ENCODE peak calls at places on chromosomes 3 and 15, in ten cellular contexts. I is pancreas; A is PC-3; T is fibroblast of lung; V is PC-9; S is hepatocyte; Z is CD4-positive, CD25-positive, alpha-beta regulatory T cell; Q is lung; Y is CD4-positive, alpha-beta memory T cell; O is GM23248. E is an unnamed sample. For H3K27me3, the result is how much of the 10 kb centered on the place peaks cover.

GRCh38 chr15:70561885-70562284 is 201.5 kb downstream of the UACA start:
- DNase-seq in I (no peak), A (no peak), T (no peak), V (no peak), S (no peak), Z (no peak), Q (no peak), Y (no peak), O (no peak), E (no peak)

GRCh38 chr3:58153371-58153770 is 57.4 kb downstream of the DNASE1L3 start:
- DNase-seq in I (no peak), A (no peak), T (no peak), V (no peak), S (no peak), Z (no peak), Q (no peak), Y (no peak), O (no peak), E (no peak)

GRCh38 chr3:127628426-127628787 is 578 bp upstream of the PODXL2 start:
- DNase-seq in I (no peak), A (no peak), T (no peak), V (no peak), S (no peak), Z (no peak), Q (no peak), Y (no peak), O (no peak), E (no peak)

GRCh38 chr15:36888018-36888992 is 212.0 kb downstream of the MEIS2 start:
- DNase-seq in I (no peak), A (no peak), T (peak), V (no peak), S (no peak), Z (no peak), Q (no peak), Y (no peak), O (peak), E (no peak)

GRCh38 chr15:57607570-57608000 is 15.9 kb downstream of the MYZAP start:
- DNase-seq in I (no peak), A (peak), T (peak), V (peak), S (peak), Z (no peak), Q (peak), Y (no peak), O (peak), E (no peak)

GRCh38 chr15:32029862-32030781 is at the start of gene CHRNA7:
- DNase-seq in I (peak), A (peak), T (peak), V (no peak), S (peak), Z (no peak), Q (peak), Y (no peak), O (peak), E (no peak)

GRCh38 chr15:73127302-73127936 is 75.2 kb downstream of the NEO1 start:
- DNase-seq in I (no peak), A (peak), T (peak), V (no peak), S (peak), Z (no peak), Q (no peak), Y (peak), O (peak), E (no peak)

GRCh38 chr3:172266103-172266502 is 182.2 kb downstream of the GHSR start:
- DNase-seq in I (no peak), A (no peak), T (no peak), V (no peak), S (no peak), Z (no peak), Q (no peak), Y (no peak), O (no peak), E (no peak)

GRCh38 chr3:134795776-134796312 is 784 bp downstream of the EPHB1 start:
- DNase-seq in I (no peak), A (no peak), T (peak), V (no peak), S (peak), Z (no peak), Q (peak), Y (no peak), O (peak), E (no peak)

GRCh38 chr15:92098869-92099268 is 245.4 kb downstream of the SLCO3A1 start:
- DNase-seq in I (no peak), A (no peak), T (no peak), V (no peak), S (no peak), Z (no peak), Q (peak), Y (no peak), O (no peak), E (no peak)

GRCh38 chr3:175357758-175358157 is 498.6 kb downstream of the NAALADL2 start:
- DNase-seq in I (no peak), A (no peak), T (no peak), V (no peak), S (no peak), Z (no peak), Q (no peak), Y (no peak), O (no peak), E (no peak)

GRCh38 chr3:69665026-69665739 is 74.1 kb upstream of the MITF start:
- DNase-seq in I (peak), A (peak), T (peak), V (peak), S (peak), Z (no peak), Q (peak), Y (no peak), O (peak), E (no peak)

GRCh38 chr15:73677146-73677607 is 7.0 kb upstream of the CD276 start:
- DNase-seq in I (peak), A (peak), T (peak), V (peak), S (peak), Z (peak), Q (peak), Y (peak), O (peak), E (peak)

GRCh38 chr15:29904731-29905417 is 82.6 kb upstream of the TJP1 start:
- DNase-seq in I (no peak), A (no peak), T (peak), V (no peak), S (no peak), Z (no peak), Q (no peak), Y (no peak), O (peak), E (no peak)

GRCh38 chr15:92586930-92587329 is 68.6 kb downstream of the FAM174B start:
- DNase-seq in I (no peak), A (no peak), T (no peak), V (no peak), S (no peak), Z (no peak), Q (no peak), Y (no peak), O (no peak), E (no peak)

GRCh38 chr15:83166830-83167229 is 40.8 kb downstream of the HDGFL3 start:
- DNase-seq in I (no peak), A (no peak), T (no peak), V (no peak), S (no peak), Z (no peak), Q (no peak), Y (no peak), O (no peak), E (no peak)

GRCh38 chr15:35630570-35630969 is 84.6 kb upstream of the DPH6 start:
- DNase-seq in I (no peak), A (no peak), T (peak), V (peak), S (peak), Z (no peak), Q (no peak), Y (no peak), O (peak), E (no peak)

GRCh38 chr15:74265046-74265639 is 29.0 kb downstream of the CCDC33 start:
- DNase-seq in I (no peak), A (peak), T (peak), V (peak), S (peak), Z (no peak), Q (no peak), Y (no peak), O (peak), E (no peak)

GRCh38 chr3:41961750-41962679 is at the start of gene ULK4:
- DNase-seq in I (peak), A (peak), T (peak), V (peak), S (peak), Z (peak), Q (peak), Y (peak), O (peak), E (peak)

GRCh38 chr3:71486831-71487230 is 96.7 kb downstream of the FOXP1 start:
- DNase-seq in I (no peak), A (no peak), T (no peak), V (no peak), S (no peak), Z (peak), Q (no peak), Y (no peak), O (no peak), E (peak)

GRCh38 chr3:67414740-67415139 is 239.7 kb downstream of the SUCLG2 start:
- DNase-seq in I (no peak), A (no peak), T (no peak), V (no peak), S (no peak), Z (no peak), Q (no peak), Y (no peak), O (no peak), E (no peak)

GRCh38 chr3:177724020-177724638 is 526.8 kb upstream of the TBL1XR1 start:
- DNase-seq in I (no peak), A (no peak), T (no peak), V (no peak), S (no peak), Z (no peak), Q (peak), Y (no peak), O (no peak), E (no peak)

GRCh38 chr15:41969851-41970431 is 2.4 kb downstream of the EHD4 start:
- DNase-seq in I (no peak), A (peak), T (peak), V (no peak), S (no peak), Z (peak), Q (no peak), Y (peak), O (no peak), E (peak)

GRCh38 chr3:113261996-113262665 is 50.8 kb downstream of the BOC start:
- DNase-seq in I (no peak), A (no peak), T (peak), V (no peak), S (no peak), Z (no peak), Q (no peak), Y (no peak), O (peak), E (no peak)

GRCh38 chr3:71416868-71417267 is 166.7 kb downstream of the FOXP1 start:
- DNase-seq in I (no peak), A (peak), T (peak), V (no peak), S (no peak), Z (peak), Q (no peak), Y (peak), O (no peak), E (no peak)

GRCh38 chr3:4841225-4841624 is 138.0 kb upstream of the BHLHE40 start:
- DNase-seq in I (no peak), A (no peak), T (peak), V (no peak), S (no peak), Z (no peak), Q (no peak), Y (no peak), O (no peak), E (no peak)

GRCh38 chr3:9026320-9027040 is 63.2 kb upstream of the RAD18 start:
- DNase-seq in I (no peak), A (no peak), T (no peak), V (no peak), S (no peak), Z (no peak), Q (no peak), Y (no peak), O (no peak), E (no peak)

GRCh38 chr3:46594723-46595122 is 17.6 kb upstream of the FAM240A start:
- DNase-seq in I (no peak), A (no peak), T (no peak), V (no peak), S (no peak), Z (no peak), Q (no peak), Y (no peak), O (no peak), E (no peak)

GRCh38 chr3:46603461-46604062 is 8.8 kb upstream of the FAM240A start:
- DNase-seq in I (no peak), A (no peak), T (no peak), V (no peak), S (no peak), Z (no peak), Q (no peak), Y (no peak), O (no peak), E (no peak)

GRCh38 chr3:46595819-46596218 is 16.5 kb upstream of the FAM240A start:
- DNase-seq in I (no peak), A (no peak), T (no peak), V (no peak), S (no peak), Z (no peak), Q (no peak), Y (no peak), O (no peak), E (no peak)

GRCh38 chr3:46604127-46604526 is 8.2 kb upstream of the FAM240A start:
- DNase-seq in I (no peak), A (no peak), T (no peak), V (no peak), S (no peak), Z (no peak), Q (no peak), Y (no peak), O (no peak), E (no peak)

DNA sequence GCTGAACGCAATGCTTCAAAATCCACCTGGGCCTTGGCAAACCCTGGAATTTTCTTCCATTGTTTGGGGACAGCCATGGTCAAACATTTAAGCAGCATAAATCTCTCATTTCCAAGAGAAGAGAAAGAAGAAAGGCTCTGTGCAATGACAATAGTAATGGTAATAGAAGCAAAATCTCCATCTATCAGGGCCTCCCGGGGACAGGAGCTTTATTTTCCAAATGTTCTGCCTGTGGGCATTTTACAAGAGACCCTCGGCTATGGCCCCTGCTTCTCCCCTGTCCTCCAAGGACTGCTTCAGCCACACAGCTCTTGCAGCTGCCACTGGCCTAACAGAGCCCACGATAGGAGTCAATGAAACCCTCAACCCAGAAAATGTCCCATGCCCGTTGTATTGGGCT is 12.7 kb upstream of the FAM240A start:
- DNase-seq in I (no peak), A (no peak), T (no peak), V (no peak), S (no peak), Z (no peak), Q (no peak), Y (no peak), O (no peak), E (no peak)
- H3K27ac ChIP-seq in I (no peak), A (no peak), T (no peak), V (no peak), S (no peak), Z (no peak), Q (no peak), Y (no peak), O (no peak), E (no peak)

DNA sequence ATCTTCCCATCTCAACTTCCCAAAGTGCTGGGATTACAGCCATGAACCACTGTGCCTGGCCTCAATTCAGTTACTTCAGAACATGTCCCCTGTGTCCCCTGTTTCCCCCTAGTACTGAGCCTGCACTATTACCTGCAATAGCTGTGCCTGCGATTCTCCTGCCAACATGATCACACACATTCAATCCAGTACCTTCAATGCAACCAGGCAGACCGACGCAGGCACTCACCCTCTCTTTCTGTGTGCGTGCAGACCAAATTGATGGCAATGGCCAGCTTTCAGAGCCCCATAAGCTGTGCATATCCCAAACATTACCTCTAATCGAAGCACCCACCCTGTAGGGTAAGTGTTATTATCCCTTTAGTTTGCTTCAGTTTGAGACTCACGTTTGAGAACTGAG is 73.0 kb upstream of the EPHB3 start:
- DNase-seq in I (no peak), A (no peak), T (no peak), V (no peak), S (no peak), Z (no peak), Q (no peak), Y (no peak), O (no peak), E (no peak)
- H3K27me3 ChIP-seq in I (under half), A (half or more), T (under half), V (half or more), S (under half), Z (under half), Q (under half), Y (under half), O (half or more), E (under half)

GRCh38 chr3:48428088-48428862 is 1.6 kb downstream of the PLXNB1 start:
- DNase-seq in I (peak), A (peak), T (no peak), V (no peak), S (peak), Z (no peak), Q (no peak), Y (no peak), O (peak), E (no peak)

GRCh38 chr3:48426944-48427629 is 2.8 kb downstream of the PLXNB1 start:
- DNase-seq in I (no peak), A (no peak), T (no peak), V (no peak), S (no peak), Z (no peak), Q (no peak), Y (no peak), O (peak), E (no peak)

GRCh38 chr3:48425281-48425812 is 4.5 kb downstream of the PLXNB1 start:
- DNase-seq in I (no peak), A (no peak), T (peak), V (no peak), S (no peak), Z (no peak), Q (no peak), Y (no peak), O (no peak), E (no peak)

GRCh38 chr3:48427630-48427962 is 2.3 kb downstream of the PLXNB1 start:
- DNase-seq in I (no peak), A (no peak), T (no peak), V (no peak), S (no peak), Z (no peak), Q (no peak), Y (no peak), O (no peak), E (no peak)

DNA sequence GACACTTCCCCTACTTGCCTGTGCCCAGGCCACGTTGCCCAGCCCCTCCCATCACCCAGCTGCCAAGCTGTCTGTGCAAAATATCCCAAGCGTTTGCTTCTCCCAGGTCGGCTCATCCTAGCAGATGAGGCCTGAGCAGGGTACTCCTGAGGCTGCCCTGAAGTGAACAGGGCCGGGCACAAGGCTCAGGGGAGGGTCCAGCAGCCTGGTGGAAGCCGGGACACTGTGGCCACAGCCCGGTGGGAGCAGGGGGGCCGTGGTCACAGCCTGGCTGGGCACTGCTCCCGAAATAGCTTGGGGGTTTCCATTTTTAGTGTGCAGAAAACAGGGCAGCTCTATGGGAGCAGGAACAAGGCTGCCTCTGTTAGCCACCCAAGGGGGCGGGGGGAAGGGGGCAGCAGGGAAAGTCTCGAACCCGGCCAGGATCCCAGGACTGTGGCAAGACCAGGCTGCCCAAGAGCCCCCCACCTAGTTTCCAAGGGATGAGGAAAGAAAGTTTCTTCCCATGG is 3.4 kb downstream of the PLXNB1 start:
- DNase-seq in I (no peak), A (no peak), T (no peak), V (no peak), S (no peak), Z (no peak), Q (no peak), Y (no peak), O (no peak), E (no peak)
- H3K4me3 ChIP-seq in I (peak), A (no peak), T (no peak), V (no peak), S (no peak), Z (no peak), Q (no peak), Y (no peak), O (no peak), E (no peak)

DNA sequence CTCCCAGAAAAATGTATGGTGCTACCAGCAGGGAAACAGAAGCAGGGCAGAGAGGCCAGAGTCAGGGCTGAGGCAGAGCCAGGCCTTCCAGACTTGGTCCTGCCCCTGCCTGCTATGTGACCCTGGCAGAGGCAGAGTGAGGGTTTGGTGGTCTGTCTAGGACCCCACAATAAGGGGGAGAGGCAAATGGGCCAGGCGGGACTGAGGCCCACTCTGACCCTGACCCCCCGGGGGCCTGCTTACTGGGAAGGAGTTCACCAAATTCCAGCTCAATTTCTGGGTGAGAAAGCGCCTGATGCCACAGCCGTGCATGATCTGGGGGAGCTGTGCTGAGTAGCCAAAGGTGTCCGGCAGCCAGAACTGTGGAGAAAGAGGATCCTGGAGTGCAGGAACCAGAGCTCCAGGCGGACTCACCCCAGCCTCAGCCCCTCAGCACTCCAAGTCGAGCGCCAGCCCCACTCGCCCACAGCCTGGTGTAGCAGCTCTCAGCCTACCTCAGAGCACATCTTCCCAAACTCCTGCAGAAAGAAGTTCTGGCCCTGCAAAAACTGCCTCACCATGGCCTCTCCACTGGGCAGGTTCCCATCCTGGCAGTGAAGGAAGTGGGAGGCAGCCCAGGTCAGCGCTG is 6.9 kb downstream of the MAN2C1 start:
- DNase-seq in I (no peak), A (no peak), T (no peak), V (no peak), S (no peak), Z (no peak), Q (no peak), Y (no peak), O (no peak), E (no peak)
- H3K27ac ChIP-seq in I (no peak), A (no peak), T (no peak), V (no peak), S (no peak), Z (no peak), Q (no peak), Y (no peak), O (no peak), E (no peak)